ENCODE peak calls at places on chromosomes 1 and 21, in seven cellular contexts. B is fibroblast of lung, F is mammary epithelial cell, G is IMR-90, D is GM12878, Y is PC-3, E is GM23248. W is an unnamed sample. For H3K9me3 and H3K4me1, the result is how much of the 10 kb centered on the place peaks cover.

GRCh38 chr1:151898519-151898991 is 10.8 kb downstream of the THEM4 start:
- DNase-seq in Y (no peak), B (no peak), F (no peak), G (no peak), D (no peak), E (no peak), W (peak)

GRCh38 chr1:236155399-236155767 is 13.0 kb downstream of the GPR137B start:
- DNase-seq in E (no peak), B (no peak), Y (no peak), D (no peak), G (no peak), F (no peak), W (no peak)

GRCh38 chr1:228901936-228902681 is 166.8 kb downstream of the RHOU start:
- DNase-seq in D (no peak), F (no peak), Y (no peak), E (no peak), B (no peak), G (no peak), W (no peak)

GRCh38 chr1:160956966-160957365 is 2.4 kb upstream of the ITLN2 start:
- DNase-seq in E (no peak), F (no peak), B (no peak), Y (no peak), D (no peak), G (no peak), W (no peak)

GRCh38 chr1:68384872-68385390 is 64.8 kb downstream of the RPE65 start:
- DNase-seq in F (peak), E (peak), Y (peak), B (peak), D (no peak), G (peak), W (no peak)

GRCh38 chr21:28640326-28640725 is 352.4 kb downstream of the LTN1 start:
- DNase-seq in D (no peak), F (no peak), G (no peak), E (no peak), B (no peak), Y (no peak), W (no peak)

GRCh38 chr1:46280092-46280491 is 23.3 kb downstream of the LRRC41 start:
- DNase-seq in F (no peak), Y (no peak), G (no peak), D (no peak), B (no peak), E (no peak), W (no peak)

GRCh38 chr1:53025034-53025777 is 36.8 kb upstream of the PODN start:
- DNase-seq in Y (no peak), D (no peak), E (peak), B (peak), G (peak), F (no peak), W (peak)

GRCh38 chr1:30754684-30755171 is 2.8 kb downstream of the LAPTM5 start:
- DNase-seq in Y (no peak), G (no peak), E (peak), D (peak), F (no peak), B (no peak), W (no peak)

GRCh38 chr21:26055841-26056264 is 114.7 kb downstream of the APP start:
- DNase-seq in B (no peak), G (no peak), F (no peak), E (no peak), Y (no peak), D (no peak), W (no peak)

GRCh38 chr1:180083164-180083563 is 71.5 kb upstream of the QSOX1 start:
- DNase-seq in D (no peak), G (peak), E (peak), Y (no peak), F (no peak), B (no peak), W (no peak)

GRCh38 chr1:61130338-61131000 is 48.1 kb downstream of the NFIA start:
- DNase-seq in E (no peak), D (no peak), F (no peak), G (no peak), Y (no peak), B (no peak), W (no peak)

GRCh38 chr1:246317723-246318359 is 189.2 kb downstream of the SMYD3 start:
- DNase-seq in F (peak), Y (peak), B (peak), E (peak), D (no peak), G (peak), W (no peak)

GRCh38 chr1:101618900-101619299 is 377.8 kb downstream of the OLFM3 start:
- DNase-seq in F (no peak), B (no peak), G (no peak), E (no peak), Y (no peak), D (no peak), W (no peak)

GRCh38 chr21:26224351-26224750 is 53.8 kb upstream of the APP start:
- DNase-seq in Y (no peak), B (no peak), D (no peak), E (no peak), F (no peak), G (no peak), W (no peak)

GRCh38 chr1:201191723-201192477 is 1.3 kb downstream of the IGFN1 start:
- DNase-seq in E (peak), F (peak), D (no peak), G (peak), Y (peak), B (peak), W (no peak)

GRCh38 chr1:212987702-212988322 is 27.9 kb downstream of the ANGEL2 start:
- DNase-seq in F (peak), G (peak), Y (peak), D (no peak), E (peak), B (peak), W (no peak)

GRCh38 chr1:46411601-46412341 is 17.7 kb downstream of the FAAH start:
- DNase-seq in D (no peak), F (no peak), G (no peak), B (no peak), E (no peak), Y (no peak), W (no peak)

GRCh38 chr1:116260096-116260495 is 112.9 kb upstream of the ATP1A1 start:
- DNase-seq in D (no peak), E (no peak), F (no peak), B (no peak), G (no peak), Y (no peak), W (peak)

GRCh38 chr21:41845310-41846032 is 33.7 kb downstream of the PRDM15 start:
- DNase-seq in D (no peak), G (peak), Y (no peak), F (no peak), E (peak), B (peak), W (no peak)

GRCh38 chr1:86582161-86582560 is 35.3 kb downstream of the CLCA4 start:
- DNase-seq in G (no peak), Y (no peak), E (no peak), D (no peak), F (no peak), B (no peak), W (peak)

GRCh38 chr21:45319461-45320211 is 31.9 kb upstream of the POFUT2 start:
- DNase-seq in B (peak), G (peak), Y (no peak), F (no peak), E (peak), D (no peak), W (no peak)

GRCh38 chr1:35261412-35262120 is 6.9 kb upstream of the ZMYM4 start:
- DNase-seq in B (no peak), F (no peak), Y (peak), D (no peak), G (no peak), E (no peak), W (no peak)

GRCh38 chr1:198837276-198838021 is 198.6 kb downstream of the PTPRC start:
- DNase-seq in B (no peak), D (no peak), G (no peak), F (peak), E (no peak), Y (peak), W (peak)

GRCh38 chr1:36990928-36991327 is 43.4 kb downstream of the GRIK3 start:
- DNase-seq in E (no peak), G (no peak), B (no peak), F (no peak), Y (no peak), D (no peak), W (no peak)

GRCh38 chr21:32119389-32119788 is 159.5 kb downstream of the MIS18A start:
- DNase-seq in D (no peak), B (no peak), E (no peak), G (no peak), Y (no peak), F (no peak), W (no peak)

GRCh38 chr1:59171788-59172187 is 125.1 kb upstream of the FGGY start:
- DNase-seq in B (no peak), E (peak), D (no peak), G (no peak), Y (peak), F (no peak), W (no peak)

GRCh38 chr1:234139966-234140365 is 233.3 kb upstream of the COA6 start:
- DNase-seq in F (peak), G (peak), B (peak), D (no peak), Y (peak), E (peak), W (no peak)

GRCh38 chr1:157110686-157111085 is 11.1 kb upstream of the ETV3L start:
- DNase-seq in D (no peak), E (no peak), B (no peak), F (no peak), Y (no peak), G (no peak), W (no peak)

GRCh38 chr1:68136187-68136586 is 85.8 kb upstream of the DIRAS3 start:
- DNase-seq in F (peak), D (no peak), B (no peak), Y (peak), E (peak), G (peak), W (no peak)

GRCh38 chr21:45508607-45509565 is 33.4 kb downstream of the SLC19A1 start:
- DNase-seq in E (no peak), Y (no peak), D (no peak), B (no peak), G (no peak), F (no peak), W (no peak)

GRCh38 chr1:156153362-156153761 is at the start of gene SEMA4A:
- DNase-seq in D (no peak), F (peak), B (no peak), G (no peak), E (no peak), Y (peak), W (peak)

GRCh38 chr1:158208717-158209116 is 28.0 kb downstream of the CD1D start:
- DNase-seq in Y (no peak), D (no peak), E (no peak), B (no peak), F (no peak), G (no peak), W (no peak)

GRCh38 chr1:175919001-175919400 is 175.6 kb upstream of the TNR start:
- DNase-seq in D (no peak), Y (no peak), G (no peak), B (no peak), F (no peak), E (no peak), W (no peak)

GRCh38 chr1:57316291-57316690 is 107.6 kb downstream of the DAB1 start:
- DNase-seq in Y (no peak), F (no peak), D (no peak), B (no peak), E (no peak), G (no peak), W (no peak)

GRCh38 chr1:179447489-179447888 is 81.7 kb downstream of the AXDND1 start:
- DNase-seq in D (no peak), B (no peak), G (peak), E (peak), Y (peak), F (peak), W (peak)

GRCh38 chr21:14677023-14677422 is 130.9 kb upstream of the SAMSN1 start:
- DNase-seq in G (no peak), Y (no peak), F (no peak), D (no peak), B (no peak), E (no peak), W (no peak)

GRCh38 chr1:80202118-80202517 is 1195.6 kb upstream of the ADGRL4 start:
- DNase-seq in E (no peak), F (no peak), D (no peak), G (no peak), B (peak), Y (no peak), W (no peak)

GRCh38 chr1:4564083-4564482 is 90.3 kb upstream of the AJAP1 start:
- DNase-seq in D (no peak), B (no peak), Y (no peak), E (no peak), F (no peak), G (no peak), W (no peak)

GRCh38 chr1:4561213-4561612 is 93.2 kb upstream of the AJAP1 start:
- DNase-seq in F (no peak), B (no peak), G (no peak), Y (no peak), D (no peak), E (no peak), W (no peak)

GRCh38 chr1:4563586-4563985 is 90.8 kb upstream of the AJAP1 start:
- DNase-seq in Y (no peak), B (no peak), G (no peak), E (no peak), F (no peak), D (no peak), W (no peak)

GRCh38 chr1:4565169-4565568 is 89.2 kb upstream of the AJAP1 start:
- DNase-seq in D (no peak), F (no peak), E (no peak), B (no peak), G (no peak), Y (no peak), W (no peak)

DNA sequence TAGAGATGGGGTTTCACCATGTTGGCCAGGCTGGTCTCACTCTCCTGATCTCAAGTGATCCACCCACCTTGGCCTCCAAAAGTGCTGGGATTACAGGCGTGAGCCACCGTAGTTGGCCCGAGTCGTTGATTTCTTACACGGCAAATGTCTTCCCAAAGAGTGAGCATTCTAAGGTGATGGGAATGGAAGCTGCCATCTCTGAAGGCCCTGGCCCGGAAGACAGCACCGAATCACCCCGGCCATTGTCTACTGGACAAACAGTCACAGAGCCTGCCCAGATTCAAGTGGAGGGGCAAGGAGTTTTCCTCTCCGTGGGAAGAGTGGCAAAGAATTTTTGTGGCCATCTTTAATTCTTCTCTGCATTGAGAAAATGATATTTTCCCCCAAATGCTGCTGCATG is 92.1 kb upstream of the AJAP1 start:
- DNase-seq in E (no peak), F (no peak), Y (no peak), D (no peak), B (no peak), G (no peak), W (no peak)
- H3K9me3 ChIP-seq in E (under half), F (under half), Y (under half), D (under half), B (under half), G (under half), W (under half)

DNA sequence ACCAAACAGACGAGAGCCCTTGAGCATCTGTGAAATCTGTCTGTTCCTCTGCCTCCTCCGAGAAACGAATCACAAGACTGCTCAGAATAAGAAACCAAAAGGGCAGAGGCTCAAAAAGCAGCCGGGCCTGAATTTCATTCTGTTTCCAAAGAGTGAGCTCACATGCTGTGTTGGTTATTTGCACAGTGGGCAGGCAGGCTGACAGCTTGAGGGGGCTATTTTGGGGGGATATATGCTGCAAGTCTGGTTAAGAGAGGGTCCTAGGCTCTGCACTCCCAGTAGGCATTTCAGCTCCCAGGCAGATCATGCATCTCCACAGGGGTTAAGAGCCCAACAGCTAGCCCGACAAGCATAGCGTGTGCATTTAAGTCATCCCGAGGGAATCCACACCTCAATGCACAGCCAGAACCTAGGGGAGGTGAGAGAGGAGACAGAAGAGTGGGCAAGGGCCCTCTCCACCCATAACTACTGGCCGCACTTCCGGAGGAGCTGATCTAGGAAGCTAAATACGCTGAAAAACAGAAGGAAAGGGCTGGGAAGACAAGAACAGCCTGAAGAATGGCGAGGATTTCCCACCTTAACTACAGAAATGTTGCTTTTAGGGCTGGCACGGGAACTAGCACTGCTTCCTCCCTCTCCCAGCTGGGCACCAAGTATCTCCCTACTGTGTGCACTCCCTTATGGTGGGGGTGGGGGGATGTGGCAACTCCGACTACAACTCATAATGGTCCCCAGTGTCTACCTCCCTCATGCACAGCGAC is 3.7 kb downstream of the PGBD5 start:
- DNase-seq in G (no peak), F (no peak), D (no peak), B (no peak), Y (no peak), E (no peak), W (no peak)
- H3K9ac ChIP-seq in G (no peak), F (no peak), D (no peak), B (no peak), Y (no peak), E (no peak), W (no peak)

GRCh38 chr1:21910528-21911204 is 26.4 kb downstream of the HSPG2 start:
- DNase-seq in E (no peak), F (no peak), Y (no peak), D (no peak), G (no peak), B (no peak), W (no peak)

GRCh38 chr1:21911205-21912001 is 25.7 kb downstream of the HSPG2 start:
- DNase-seq in G (no peak), Y (no peak), D (no peak), F (no peak), B (peak), E (peak), W (peak)

GRCh38 chr1:21907737-21908136 is 29.4 kb downstream of the HSPG2 start:
- DNase-seq in G (no peak), Y (no peak), D (no peak), F (no peak), B (no peak), E (no peak), W (no peak)

GRCh38 chr1:21909787-21910503 is 27.2 kb downstream of the HSPG2 start:
- DNase-seq in D (peak), E (peak), B (peak), F (no peak), G (peak), Y (no peak), W (no peak)

DNA sequence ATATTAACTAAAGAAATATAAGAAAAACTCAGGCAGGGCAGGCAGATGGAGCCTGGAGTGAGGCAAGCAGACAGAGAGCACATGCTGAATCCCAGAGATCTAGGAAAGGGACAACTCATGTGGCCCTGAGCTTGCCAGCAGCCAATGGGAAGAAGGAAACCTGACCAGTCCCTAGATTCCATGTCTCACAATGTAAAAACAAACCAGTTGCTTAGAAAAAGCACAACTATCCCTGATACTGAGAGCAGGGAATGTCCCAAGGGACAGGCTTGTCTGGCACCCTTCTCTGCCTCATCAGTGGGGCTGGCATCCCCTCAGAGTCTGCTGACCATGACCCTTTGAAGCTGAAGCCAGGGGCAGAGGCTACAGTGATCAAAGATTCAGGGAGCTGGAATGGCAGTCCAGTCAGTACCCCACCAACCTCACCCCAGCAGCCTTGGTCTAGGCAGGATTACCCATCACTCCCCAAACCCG is 27.8 kb downstream of the HSPG2 start:
- DNase-seq in D (no peak), E (peak), G (peak), Y (no peak), F (no peak), B (peak), W (no peak)
- H3K4me1 ChIP-seq in D (under half), E (half or more), G (under half), Y (under half), F (under half), B (under half), W (under half)

GRCh38 chr1:106619827-106620134 is 436.7 kb upstream of the PRMT6 start:
- DNase-seq in B (no peak), Y (no peak), F (no peak), E (no peak), G (no peak), D (no peak), W (no peak)

GRCh38 chr1:106620521-106620954 is 435.9 kb upstream of the PRMT6 start:
- DNase-seq in Y (peak), G (no peak), D (no peak), E (peak), B (peak), F (peak), W (no peak)

GRCh38 chr1:106615473-106615872 is 441.0 kb upstream of the PRMT6 start:
- DNase-seq in B (no peak), G (no peak), E (no peak), F (peak), Y (no peak), D (no peak), W (no peak)

GRCh38 chr1:106621853-106622252 is 434.6 kb upstream of the PRMT6 start:
- DNase-seq in Y (peak), G (no peak), D (no peak), E (no peak), F (no peak), B (peak), W (no peak)

GRCh38 chr1:106619080-106619826 is 437.2 kb upstream of the PRMT6 start:
- DNase-seq in D (no peak), Y (no peak), B (no peak), F (no peak), G (no peak), E (no peak), W (no peak)
- H3K9me3 ChIP-seq in D (under half), Y (under half), B (under half), F (under half), G (under half), E (under half), W (under half)

GRCh38 chr1:111990026-111990877 is 784 bp upstream of the KCND3 start:
- DNase-seq in G (no peak), E (peak), Y (no peak), F (peak), D (no peak), B (peak), W (peak)

GRCh38 chr1:111989531-111990025 is at the start of gene KCND3:
- DNase-seq in D (no peak), E (peak), G (peak), Y (no peak), F (peak), B (peak), W (peak)

GRCh38 chr1:111987502-111987901 is 2.0 kb downstream of the KCND3 start:
- DNase-seq in Y (no peak), D (no peak), B (no peak), F (no peak), E (no peak), G (no peak), W (no peak)

GRCh38 chr1:111988743-111989453 is 570 bp downstream of the KCND3 start:
- DNase-seq in D (no peak), G (no peak), E (peak), B (no peak), F (no peak), Y (no peak), W (peak)

DNA sequence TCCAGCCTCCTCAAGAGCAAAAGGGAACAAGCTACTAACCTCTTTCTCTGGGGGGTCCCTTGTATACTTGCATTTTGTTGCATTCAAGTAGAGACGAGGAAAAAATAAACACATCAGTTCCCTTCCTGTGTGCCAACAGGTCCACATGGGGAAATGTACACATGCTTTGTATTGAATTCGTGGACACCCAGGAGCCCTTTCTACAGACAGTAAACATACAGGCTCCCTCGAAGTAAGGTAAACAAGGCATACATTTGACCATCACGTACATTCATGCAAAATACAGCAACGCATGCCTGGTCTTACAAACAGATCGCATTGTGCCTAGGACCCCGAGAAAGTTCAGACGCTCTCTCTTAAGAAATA is 1.1 kb downstream of the KCND3 start:
- DNase-seq in Y (no peak), B (no peak), F (no peak), E (no peak), G (no peak), D (no peak), W (no peak)
- H3K9ac ChIP-seq in Y (no peak), B (no peak), F (no peak), E (no peak), G (no peak), D (no peak), W (no peak)